ENCODE peak calls at places on chromosome 16, in eight cellular contexts. U is activated T-helper 1 cell treated with anti-CD3 and anti-CD28 coated beads, Interleukin-2, amount 50 U/mL, for 16 hours; J is T-helper 1 cell; Y is activated naive CD8-positive, alpha-beta T cell treated with anti-CD3 and anti-CD28 coated beads for 36 hours; P is NCI-H524 treated with DMSO at 0.1 percent for 48 hours; D is fibroblast of lung; L is H7; X is PC-3. K is an unnamed sample.

GRCh38 chr16:68406458-68407041 is 41.8 kb downstream of the SMPD3 start:
- DNase-seq in J (no peak), D (peak; percentile 13), X (peak; percentile 35), L (no peak), P (no peak), U (no peak), Y (no peak), K (no peak)

GRCh38 chr16:50458694-50459271 is 89.4 kb upstream of the NKD1 start:
- DNase-seq in U (no peak), P (no peak), X (no peak), J (no peak), L (peak; percentile 56), D (no peak), Y (no peak), K (no peak)

GRCh38 chr16:81524382-81524781 is 79.8 kb downstream of the CMIP start:
- DNase-seq in X (no peak), Y (no peak), P (no peak), D (no peak), L (no peak), U (no peak), J (no peak), K (no peak)

GRCh38 chr16:19589771-19590302 is 34.3 kb downstream of the VPS35L start:
- DNase-seq in L (no peak), P (no peak), X (no peak), Y (no peak), D (peak; percentile 81), U (no peak), J (no peak), K (no peak)

GRCh38 chr16:75086281-75086680 is 30.3 kb downstream of the LDHD start:
- DNase-seq in D (no peak), X (no peak), L (no peak), Y (no peak), J (no peak), U (no peak), P (no peak), K (no peak)

GRCh38 chr16:80744856-80745255 is 59.5 kb downstream of the CDYL2 start:
- DNase-seq in L (no peak), P (no peak), X (no peak), J (no peak), Y (peak; percentile 0), U (no peak), D (no peak), K (no peak)

GRCh38 chr16:68792465-68793324 is 50.6 kb upstream of the TANGO6 start:
- DNase-seq in Y (no peak), D (peak; percentile 66), L (no peak), U (no peak), J (no peak), X (peak; percentile 72), P (no peak), K (no peak)

GRCh38 chr16:31050280-31051030 is 17.1 kb downstream of the STX4 start:
- DNase-seq in D (peak; percentile 14), Y (no peak), P (no peak), X (no peak), U (no peak), L (peak; percentile 78), J (no peak), K (no peak)

GRCh38 chr16:61879-62281 is 8.3 kb downstream of the SNRNP25 start:
- DNase-seq in J (no peak), U (no peak), X (no peak), P (no peak), Y (no peak), L (no peak), D (no peak), K (no peak)

K was measured in activated T-helper 2 cell treated with anti-CD3 and anti-CD28 coated beads, Interferon-gamma antibody, Interleukin-2, Interleukin-4, amounts not matched to agents 10 μg/mL and 5 μg/mL and 100 μg/mL, durations not matched to agents 14 hours and 24 hours and 36 hours.